ENCODE peak calls at places on chromosome 18, in four cellular contexts. Y is transverse colon, S is uterus, V is Panc1. X is an unnamed sample.
A peak's percentile ranks its signal among the peaks of the same experiment; 100 is the strongest.

GRCh38 chr18:59846814-59847490 is 52.8 kb upstream of the PMAIP1 start:
- DNase-seq in S (no peak), Y (peak; percentile 80), V (no peak), X (no peak)

GRCh38 chr18:46325836-46326235 is 221.7 kb downstream of the HAUS1 start:
- DNase-seq in S (no peak), Y (no peak), V (no peak), X (no peak)

GRCh38 chr18:36568487-36568886 is 260.3 kb downstream of the TPGS2 start:
- DNase-seq in Y (no peak), S (no peak), V (no peak), X (no peak)

GRCh38 chr18:3040881-3041280 is 27.9 kb upstream of the LPIN2 start:
- DNase-seq in Y (no peak), V (no peak), S (no peak), X (no peak)

GRCh38 chr18:1779587-1779986 is 791.7 kb downstream of the METTL4 start:
- DNase-seq in S (no peak), V (no peak), Y (no peak), X (no peak)

GRCh38 chr18:46053368-46054095 is 18.5 kb downstream of the PSTPIP2 start:
- DNase-seq in S (no peak), Y (no peak), V (no peak), X (no peak)

GRCh38 chr18:35732652-35733051 is 151.1 kb downstream of the GALNT1 start:
- DNase-seq in Y (no peak), V (no peak), S (no peak), X (no peak)

GRCh38 chr18:38427234-38427633 is 861.6 kb upstream of the CELF4 start:
- DNase-seq in S (no peak), V (no peak), Y (no peak), X (no peak)

GRCh38 chr18:39007523-39007922 is 1441.9 kb upstream of the CELF4 start:
- DNase-seq in Y (no peak), V (no peak), S (no peak), X (no peak)

GRCh38 chr18:75916641-75916982 is 489.1 kb upstream of the SMIM21 start:
- DNase-seq in Y (no peak), V (no peak), S (no peak), X (no peak)

GRCh38 chr18:68454511-68455228 is 260.2 kb downstream of the TMX3 start:
- DNase-seq in V (no peak), S (no peak), Y (no peak), X (no peak)

GRCh38 chr18:74540689-74541421 is 6.6 kb downstream of the CNDP1 start:
- DNase-seq in V (no peak), S (no peak), Y (peak; percentile 18), X (no peak)

GRCh38 chr18:34650121-34650545 is 60.0 kb upstream of the DTNA start:
- DNase-seq in V (no peak), S (no peak), Y (no peak), X (no peak)

GRCh38 chr18:12154356-12154755 is 60.7 kb downstream of the ANKRD62 start:
- DNase-seq in Y (no peak), V (no peak), S (no peak), X (no peak)

GRCh38 chr18:12165038-12165768 is 71.6 kb downstream of the ANKRD62 start:
- DNase-seq in S (no peak), V (no peak), Y (no peak), X (no peak)

GRCh38 chr18:12155996-12156395 is 62.4 kb downstream of the ANKRD62 start:
- DNase-seq in V (no peak), Y (no peak), S (no peak), X (no peak)

GRCh38 chr18:12159446-12159845 is 65.8 kb downstream of the ANKRD62 start:
- DNase-seq in Y (no peak), V (no peak), S (no peak), X (no peak)
- H3K27ac ChIP-seq in Y (no peak overlapping the region), V (no peak overlapping the region), S (no peak overlapping the region), X (no peak overlapping the region)

GRCh38 chr18:48667276-48668254 is 128.7 kb downstream of the CTIF start:
- DNase-seq in V (no peak), Y (no peak), S (no peak), X (no peak)
- TF ChIP-seq CTCF in V (peak; percentile 36), Y (no peak), S (no peak), X (no peak)

DNA sequence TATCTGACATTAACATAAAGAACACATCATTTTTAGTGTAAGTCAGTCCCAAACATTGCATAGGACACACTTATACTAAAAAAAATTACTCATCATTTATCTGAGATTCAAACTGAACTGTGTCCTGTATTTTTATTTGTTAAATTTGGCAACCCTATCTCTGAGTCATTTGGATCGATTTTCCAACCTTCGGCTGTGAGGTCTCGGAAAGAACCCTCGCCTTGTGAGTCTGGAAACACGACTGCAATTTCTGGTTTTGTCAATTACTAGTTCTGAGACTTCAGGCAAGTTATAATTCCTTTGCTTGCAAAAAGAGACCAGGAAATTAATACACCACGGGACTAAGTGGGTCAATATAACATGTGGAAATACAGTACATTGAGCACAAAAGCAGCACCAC is 14.0 kb downstream of the ATP8B1 start:
- DNase-seq in S (no peak), Y (no peak), V (no peak), X (no peak)
- H3K4me1 ChIP-seq in S (peaks cover under 1% of the 10 kb centered on the region), Y (peaks cover 16% of the 10 kb centered on the region), V (peaks cover 44% of the 10 kb centered on the region), X (peaks cover 10% of the 10 kb centered on the region)

GRCh38 chr18:5478261-5478660 is 65.5 kb downstream of the EPB41L3 start:
- DNase-seq in Y (no peak), S (no peak), V (no peak), X (no peak)
- H3K27ac ChIP-seq in Y (no peak overlapping the region), S (no peak overlapping the region), V (no peak overlapping the region), X (no peak overlapping the region)

GRCh38 chr18:65754121-65754520 is 3.3 kb downstream of the CDH7 start:
- DNase-seq in S (no peak), V (no peak), Y (no peak), X (no peak)

GRCh38 chr18:65755616-65756015 is 4.8 kb downstream of the CDH7 start:
- DNase-seq in Y (no peak), S (no peak), V (no peak), X (no peak)

GRCh38 chr18:65751145-65752085 is 603 bp downstream of the CDH7 start:
- DNase-seq in V (no peak), Y (no peak), S (no peak), X (peak; percentile 15)

GRCh38 chr18:65752625-65753325 is 2.0 kb downstream of the CDH7 start:
- DNase-seq in V (no peak), S (no peak), Y (no peak), X (no peak)

DNA sequence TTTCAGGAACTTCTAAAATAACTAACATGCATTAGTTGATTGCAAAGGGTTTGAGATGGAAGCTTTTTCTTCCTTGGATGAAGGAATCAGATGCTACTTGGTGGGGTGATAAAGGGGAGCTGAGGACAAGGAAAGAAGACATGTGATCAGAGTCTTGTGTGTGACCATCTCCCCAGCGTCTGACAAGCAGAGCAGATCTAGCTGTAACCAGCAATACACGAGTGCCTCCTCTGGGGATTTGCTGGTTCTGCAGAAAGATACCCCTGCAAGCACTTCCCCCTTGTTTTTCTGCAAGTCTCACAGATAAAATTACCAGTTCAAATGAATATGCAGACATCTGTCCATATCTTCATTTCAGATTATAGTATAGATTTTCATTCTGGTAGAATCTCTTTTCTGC is 2.7 kb downstream of the CDH7 start:
- DNase-seq in S (no peak), Y (no peak), V (peak; percentile 18), X (peak; percentile 8)
- TF ChIP-seq CTCF in S (no peak), Y (no peak), V (peak; percentile 49), X (no peak)

DNA sequence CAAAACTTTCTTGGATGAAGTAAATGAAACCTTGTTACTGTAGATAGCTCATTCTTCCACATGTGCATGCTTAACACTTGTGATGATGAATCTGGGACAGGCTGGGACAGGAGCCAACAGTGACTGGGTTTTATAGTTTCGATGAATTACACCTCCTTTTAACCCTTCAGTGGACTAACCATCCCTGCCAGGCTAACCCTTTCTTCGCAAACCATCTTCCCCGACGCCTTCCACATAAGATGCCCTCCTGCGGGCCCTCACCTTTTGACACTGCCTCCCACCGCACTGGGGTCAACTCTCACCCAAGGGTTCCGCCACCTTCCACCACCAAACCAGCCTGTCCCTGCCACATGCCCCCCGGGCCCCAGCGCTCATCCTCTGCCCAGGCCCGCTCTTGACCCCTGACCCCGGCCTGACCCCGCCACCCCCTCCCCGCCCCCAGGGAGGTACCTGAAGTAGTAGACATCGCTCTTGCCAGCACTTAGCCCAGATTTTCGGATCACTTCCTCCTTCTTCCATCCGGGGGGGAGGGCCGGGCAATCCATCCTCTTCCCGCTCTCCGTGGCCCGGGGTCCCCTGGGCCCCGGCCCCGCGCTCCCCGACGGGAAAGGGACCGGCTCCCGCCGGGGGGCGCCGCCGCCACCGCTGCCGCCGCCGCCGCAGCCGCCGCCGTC is 764 bp downstream of the MBD2 start:
- DNase-seq in V (peak; percentile 27), Y (peak; percentile 86), S (peak; percentile 65), X (peak; percentile 72)
- H3K4me1 ChIP-seq in V (peaks cover 8% of the 10 kb centered on the region), Y (peaks cover 20% of the 10 kb centered on the region), S (peaks cover 9% of the 10 kb centered on the region), X (peaks cover 8% of the 10 kb centered on the region)

DNA sequence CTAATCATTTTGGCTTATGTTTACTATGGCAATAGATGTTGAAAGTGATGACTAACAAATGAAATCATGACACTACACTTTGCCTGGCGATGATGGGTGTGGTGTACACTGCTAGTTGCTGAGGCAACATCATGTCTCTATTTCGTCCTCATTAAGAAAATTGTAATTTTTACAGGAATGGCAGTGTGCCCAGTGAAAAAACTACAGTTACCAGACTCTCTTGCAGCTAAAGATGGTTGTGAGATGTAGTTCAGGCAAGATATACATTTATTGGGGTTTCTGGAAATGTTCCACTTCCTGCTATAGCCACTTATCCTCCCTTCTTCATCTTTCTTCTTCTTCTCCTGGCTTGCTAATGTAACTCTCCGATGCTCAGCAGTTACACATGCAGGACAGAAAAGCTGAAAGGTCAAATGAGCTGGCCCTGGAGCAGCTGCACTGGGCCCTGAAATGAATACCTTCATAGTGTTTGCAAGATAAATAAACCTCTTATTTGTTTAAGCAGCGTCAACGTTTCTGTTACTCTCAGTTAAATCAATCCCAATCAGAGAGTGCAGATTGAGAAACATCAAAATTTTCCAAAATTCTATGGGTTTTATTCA is 46.0 kb downstream of the SOCS6 start:
- DNase-seq in V (no peak), S (no peak), Y (no peak), X (no peak)
- H3K27ac ChIP-seq in V (peak overlapping the region; percentile 68), S (no peak overlapping the region), Y (no peak overlapping the region), X (no peak overlapping the region)

DNA sequence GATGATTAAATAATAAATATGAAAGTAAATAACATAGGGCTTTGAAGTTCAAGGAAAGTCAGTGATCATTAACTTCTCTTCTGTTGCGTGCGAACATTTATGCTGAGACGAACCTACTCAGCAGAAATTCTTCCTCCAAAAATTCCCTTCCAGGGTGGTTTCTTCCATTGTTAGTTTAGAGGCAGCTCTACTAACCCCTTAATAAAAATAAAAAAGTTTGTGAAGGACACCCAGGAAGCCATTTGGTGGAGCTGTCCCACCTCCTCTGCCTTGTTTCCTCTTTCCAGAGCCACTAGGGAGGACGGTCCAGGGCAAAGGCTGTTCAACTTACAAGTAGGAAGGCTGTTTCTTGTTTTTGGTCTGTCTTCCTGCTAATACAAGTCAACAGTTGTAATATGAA is 2.1 kb upstream of the SMAD2 start:
- DNase-seq in V (no peak), Y (no peak), S (no peak), X (no peak)
- TF ChIP-seq CTCF in V (no peak), Y (no peak), S (no peak), X (no peak)

GRCh38 chr18:55048892-55049291 is 89.6 kb upstream of the CCDC68 start:
- DNase-seq in Y (no peak), V (no peak), S (no peak), X (no peak)

DNA sequence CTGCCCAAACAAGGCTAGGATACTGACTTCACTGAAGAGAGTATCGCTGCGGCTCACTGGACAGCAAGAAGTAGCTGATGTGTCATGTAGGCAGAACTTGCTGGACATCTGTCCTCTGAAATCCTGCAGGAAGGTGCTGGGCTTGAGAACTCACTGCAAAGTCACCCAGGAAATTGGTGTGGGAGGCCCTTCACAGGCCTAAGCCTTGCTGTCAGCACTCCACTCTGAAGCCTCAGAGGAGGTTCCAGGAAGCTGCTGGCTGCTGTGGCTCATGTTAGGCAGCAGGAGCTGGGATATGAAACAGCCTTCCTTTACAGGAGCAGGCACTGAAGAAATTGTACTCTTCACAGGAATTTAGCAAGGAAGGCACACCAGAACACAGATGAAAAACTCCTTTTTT is 88.3 kb upstream of the CCDC68 start:
- DNase-seq in S (no peak), V (no peak), Y (no peak), X (no peak)
- H3K4me1 ChIP-seq in S (no peaks in the 10 kb centered on the region), V (no peaks in the 10 kb centered on the region), Y (no peaks in the 10 kb centered on the region), X (no peaks in the 10 kb centered on the region)